ENCODE peak calls at places on chromosomes 6 and 20, in ten cellular contexts. M, X, W, F, R, A, H, S, L and J are unnamed samples.

GRCh38 chr6:44257007-44257752 is at the start of gene SLC35B2:
- DNase-seq in W (peak), S (peak), A (peak), X (peak), R (peak), H (peak), L (peak), M (peak), F (peak), J (no peak)

GRCh38 chr20:63881451-63882226 is 13.3 kb upstream of the DNAJC5 start:
- DNase-seq in A (no peak), X (no peak), F (no peak), M (no peak), W (no peak), H (no peak), R (no peak), S (no peak), L (no peak), J (no peak)

GRCh38 chr6:152952045-152952444 is 30.8 kb downstream of the FBXO5 start:
- DNase-seq in S (no peak), M (no peak), H (no peak), L (peak), W (no peak), F (no peak), R (no peak), X (no peak), A (no peak), J (no peak)

GRCh38 chr20:17825251-17825691 is 125.5 kb downstream of the BANF2 start:
- DNase-seq in W (no peak), A (no peak), L (no peak), S (no peak), H (no peak), X (no peak), M (no peak), R (no peak), F (no peak), J (no peak)

GRCh38 chr20:18058661-18059467 is 1.1 kb upstream of the OVOL2 start:
- DNase-seq in F (no peak), X (no peak), L (no peak), R (no peak), S (no peak), M (no peak), W (no peak), H (no peak), A (no peak), J (no peak)

GRCh38 chr6:128520436-128521301 is at the start of gene PTPRK:
- DNase-seq in X (peak), F (peak), L (peak), W (peak), H (peak), S (peak), R (peak), A (peak), M (peak), J (no peak)

GRCh38 chr6:122751291-122751690 is 28.2 kb upstream of the FABP7 start:
- DNase-seq in F (peak), M (no peak), X (no peak), L (no peak), W (peak), H (no peak), S (no peak), A (no peak), R (no peak), J (no peak)

GRCh38 chr20:36460648-36461599 is 80.4 kb upstream of the MYL9 start:
- DNase-seq in S (peak), A (peak), M (peak), R (peak), H (peak), F (peak), W (peak), X (peak), L (peak), J (no peak)

GRCh38 chr6:148520109-148520841 is 177.6 kb downstream of the SASH1 start:
- DNase-seq in L (no peak), M (no peak), A (no peak), S (no peak), W (peak), H (no peak), R (no peak), F (peak), X (no peak), J (no peak)

GRCh38 chr20:48478370-48478769 is 349.4 kb downstream of the PREX1 start:
- DNase-seq in R (peak), H (no peak), M (no peak), S (no peak), L (no peak), F (peak), A (no peak), X (no peak), W (no peak), J (no peak)

GRCh38 chr6:15491255-15491985 is 171.4 kb downstream of the DTNBP1 start:
- DNase-seq in A (peak), R (peak), S (peak), W (peak), H (peak), F (peak), X (peak), M (peak), L (peak), J (no peak)

GRCh38 chr6:113402541-113402940 is 454.6 kb upstream of the MARCKS start:
- DNase-seq in L (no peak), H (no peak), F (no peak), X (no peak), M (no peak), S (no peak), A (no peak), R (no peak), W (no peak), J (no peak)

GRCh38 chr6:101212640-101213039 is 180.9 kb upstream of the GRIK2 start:
- DNase-seq in F (no peak), R (no peak), M (no peak), S (no peak), H (no peak), W (no peak), A (no peak), X (no peak), L (no peak), J (no peak)

GRCh38 chr6:30169658-30170614 is 6.6 kb downstream of the TRIM15 start:
- DNase-seq in S (peak), H (no peak), X (no peak), F (peak), M (no peak), R (no peak), W (peak), L (peak), A (no peak), J (no peak)

GRCh38 chr20:18504479-18505060 is 3.2 kb upstream of the SEC23B start:
- DNase-seq in H (no peak), L (peak), X (no peak), S (no peak), W (no peak), F (no peak), R (no peak), M (no peak), A (no peak), J (no peak)

GRCh38 chr6:119351005-119351394 is 1.4 kb upstream of the MAN1A1 start:
- DNase-seq in M (no peak), X (no peak), A (no peak), R (no peak), H (no peak), L (peak), F (peak), W (no peak), S (no peak), J (no peak)

GRCh38 chr6:33344771-33345697 is 27.5 kb upstream of the ZBTB22 start:
- DNase-seq in R (peak), A (peak), S (peak), H (peak), W (peak), F (peak), L (peak), M (peak), X (peak), J (no peak)

GRCh38 chr20:51404297-51405060 is 138.0 kb downstream of the NFATC2 start:
- DNase-seq in F (peak), X (peak), A (peak), L (no peak), H (no peak), R (peak), S (no peak), M (peak), W (peak), J (no peak)

GRCh38 chr6:56230976-56231566 is 16.3 kb downstream of the COL21A1 start:
- DNase-seq in L (no peak), S (no peak), A (no peak), X (no peak), W (no peak), M (no peak), R (no peak), H (no peak), F (no peak), J (no peak)

GRCh38 chr6:10595731-10596664 is 74.8 kb downstream of the GCNT2 start:
- DNase-seq in A (no peak), W (no peak), F (no peak), X (no peak), H (no peak), M (no peak), S (no peak), R (no peak), L (peak), J (no peak)

GRCh38 chr20:43938932-43939761 is 24.5 kb downstream of the TOX2 start:
- DNase-seq in H (no peak), W (no peak), L (peak), M (no peak), R (no peak), F (no peak), A (no peak), X (no peak), S (peak), J (peak)

GRCh38 chr6:37889015-37889885 is 69.7 kb downstream of the ZFAND3 start:
- DNase-seq in S (no peak), A (no peak), H (no peak), W (no peak), M (no peak), X (no peak), L (no peak), R (no peak), F (no peak), J (no peak)

GRCh38 chr6:3033652-3034051 is 34.0 kb downstream of the NQO2 start:
- DNase-seq in A (no peak), H (no peak), L (no peak), F (no peak), S (no peak), X (no peak), R (peak), M (no peak), W (no peak), J (no peak)

GRCh38 chr6:45655630-45656422 is 278.1 kb upstream of the SUPT3H start:
- DNase-seq in H (no peak), A (no peak), W (no peak), R (no peak), X (no peak), F (no peak), S (no peak), M (no peak), L (peak), J (peak)

GRCh38 chr20:48463096-48463710 is 364.6 kb downstream of the PREX1 start:
- DNase-seq in S (no peak), L (no peak), M (no peak), R (no peak), X (no peak), H (no peak), A (no peak), F (no peak), W (no peak), J (no peak)

GRCh38 chr6:44473393-44473792 is 85.9 kb downstream of the CDC5L start:
- DNase-seq in X (no peak), H (no peak), W (no peak), A (no peak), F (no peak), R (no peak), M (no peak), S (no peak), L (no peak), J (no peak)

GRCh38 chr20:32195581-32195980 is 12.0 kb downstream of the PLAGL2 start:
- DNase-seq in H (no peak), L (no peak), R (no peak), S (no peak), F (no peak), A (no peak), X (no peak), W (no peak), M (no peak), J (no peak)

GRCh38 chr6:87154641-87155271 is 609 bp upstream of the ZNF292 start:
- DNase-seq in M (no peak), X (peak), W (no peak), H (no peak), A (peak), R (no peak), L (peak), S (peak), F (peak), J (no peak)

GRCh38 chr20:58893355-58894151 is 41.0 kb downstream of the GNAS start:
- DNase-seq in F (no peak), S (no peak), R (peak), X (peak), H (no peak), L (peak), W (no peak), A (no peak), M (no peak), J (no peak)

GRCh38 chr6:3746696-3747095 is 4.8 kb downstream of the PXDC1 start:
- DNase-seq in X (no peak), W (no peak), F (no peak), L (no peak), M (no peak), A (no peak), S (no peak), H (no peak), R (no peak), J (no peak)

GRCh38 chr6:2579789-2580570 is 170.7 kb downstream of the MYLK4 start:
- DNase-seq in M (no peak), L (no peak), R (no peak), H (no peak), A (no peak), S (no peak), X (no peak), W (no peak), F (no peak), J (no peak)

GRCh38 chr6:149830731-149831379 is 33.3 kb downstream of the LRP11 start:
- DNase-seq in X (no peak), F (no peak), S (peak), M (no peak), A (no peak), W (no peak), R (no peak), L (peak), H (no peak), J (no peak)

GRCh38 chr20:36116813-36117441 is 37.6 kb upstream of the EPB41L1 start:
- DNase-seq in M (no peak), H (no peak), S (no peak), A (no peak), W (no peak), X (no peak), F (no peak), L (peak), R (no peak), J (no peak)

GRCh38 chr20:33423141-33423834 is 20.3 kb downstream of the SNTA1 start:
- DNase-seq in A (no peak), H (no peak), S (no peak), X (no peak), R (no peak), L (peak), W (no peak), F (no peak), M (no peak), J (no peak)

GRCh38 chr6:12163149-12163548 is 127.0 kb upstream of the EDN1 start:
- DNase-seq in X (no peak), W (no peak), S (no peak), H (no peak), M (no peak), L (no peak), R (no peak), A (no peak), F (peak), J (no peak)

GRCh38 chr6:149026530-149026942 is 279.7 kb downstream of the UST start:
- DNase-seq in W (no peak), L (peak), S (no peak), H (peak), X (peak), F (no peak), A (no peak), M (no peak), R (peak), J (peak)

GRCh38 chr20:61372151-61373054 is 120.3 kb downstream of the CDH4 start:
- DNase-seq in L (no peak), M (no peak), A (no peak), F (no peak), X (no peak), H (no peak), S (no peak), R (no peak), W (no peak), J (no peak)

GRCh38 chr6:128500017-128500416 is 20.4 kb downstream of the PTPRK start:
- DNase-seq in R (no peak), X (no peak), A (no peak), S (no peak), F (no peak), W (no peak), H (no peak), L (peak), M (no peak), J (no peak)

GRCh38 chr6:170553686-170554085 is 483 bp upstream of the TBP start:
- DNase-seq in R (no peak), S (no peak), A (no peak), L (peak), X (no peak), H (no peak), M (no peak), W (peak), F (no peak), J (no peak)

GRCh38 chr6:79506251-79506650 is 31.0 kb downstream of the LCA5 start:
- DNase-seq in W (no peak), X (no peak), R (no peak), L (peak), S (no peak), F (no peak), M (no peak), A (no peak), H (no peak), J (no peak)